ENCODE peak calls at places on chromosomes 12 and 14, in nine cellular contexts. One of them, this sample, is unnamed.

GRCh38 chr12:104733717-104734175 is 224.3 kb downstream of the SLC41A2 start:
- DNase-seq in GM23248: no peak
- DNase-seq in CD4-positive, alpha-beta memory T cell: peak; percentile 29
- DNase-seq in heart left ventricle: no peak
- DNase-seq in WERI-Rb-1: peak; percentile 45
- DNase-seq in A549: no peak
- DNase-seq in neural progenitor cell: peak; percentile 51
- DNase-seq in iPS DF 6.9: no peak
- DNase-seq in dorsolateral prefrontal cortex: no peak
- DNase-seq in this sample: no peak

GRCh38 chr12:95551305-95551704 is at the start of gene USP44:
- DNase-seq in GM23248: no peak
- DNase-seq in CD4-positive, alpha-beta memory T cell: no peak
- DNase-seq in heart left ventricle: no peak
- DNase-seq in WERI-Rb-1: no peak
- DNase-seq in A549: no peak
- DNase-seq in neural progenitor cell: peak; percentile 83
- DNase-seq in iPS DF 6.9: peak; percentile 81
- DNase-seq in dorsolateral prefrontal cortex: no peak
- DNase-seq in this sample: no peak

GRCh38 chr14:77979666-77980351 is 179.9 kb downstream of the ADCK1 start:
- DNase-seq in GM23248: no peak
- DNase-seq in CD4-positive, alpha-beta memory T cell: no peak
- DNase-seq in heart left ventricle: no peak
- DNase-seq in WERI-Rb-1: peak; percentile 52
- DNase-seq in A549: no peak
- DNase-seq in neural progenitor cell: peak; percentile 64
- DNase-seq in iPS DF 6.9: no peak
- DNase-seq in dorsolateral prefrontal cortex: peak; percentile 32
- DNase-seq in this sample: no peak

GRCh38 chr14:70416322-70416716 is 571 bp downstream of the SYNJ2BP start:
- DNase-seq in GM23248: peak; percentile 58
- DNase-seq in CD4-positive, alpha-beta memory T cell: no peak
- DNase-seq in heart left ventricle: no peak
- DNase-seq in WERI-Rb-1: no peak
- DNase-seq in A549: no peak
- DNase-seq in neural progenitor cell: no peak
- DNase-seq in iPS DF 6.9: no peak
- DNase-seq in dorsolateral prefrontal cortex: no peak
- DNase-seq in this sample: no peak

GRCh38 chr12:103241184-103241583 is 254.6 kb downstream of the C12orf42 start:
- DNase-seq in GM23248: no peak
- DNase-seq in CD4-positive, alpha-beta memory T cell: no peak
- DNase-seq in heart left ventricle: no peak
- DNase-seq in WERI-Rb-1: no peak
- DNase-seq in A549: no peak
- DNase-seq in neural progenitor cell: no peak
- DNase-seq in iPS DF 6.9: no peak
- DNase-seq in dorsolateral prefrontal cortex: no peak
- DNase-seq in this sample: no peak

GRCh38 chr14:25001096-25001982 is 48.6 kb downstream of the STXBP6 start:
- DNase-seq in GM23248: peak; percentile 54
- DNase-seq in CD4-positive, alpha-beta memory T cell: no peak
- DNase-seq in heart left ventricle: no peak
- DNase-seq in WERI-Rb-1: no peak
- DNase-seq in A549: no peak
- DNase-seq in neural progenitor cell: no peak
- DNase-seq in iPS DF 6.9: no peak
- DNase-seq in dorsolateral prefrontal cortex: no peak
- DNase-seq in this sample: no peak

GRCh38 chr12:104057771-104058197 is 6.5 kb upstream of the HCFC2 start:
- DNase-seq in GM23248: peak; percentile 63
- DNase-seq in CD4-positive, alpha-beta memory T cell: peak; percentile 22
- DNase-seq in heart left ventricle: no peak
- DNase-seq in WERI-Rb-1: peak; percentile 23
- DNase-seq in A549: no peak
- DNase-seq in neural progenitor cell: peak; percentile 46
- DNase-seq in iPS DF 6.9: no peak
- DNase-seq in dorsolateral prefrontal cortex: no peak
- DNase-seq in this sample: no peak

GRCh38 chr12:86627001-86627400 is 370.8 kb upstream of the MGAT4C start:
- DNase-seq in GM23248: no peak
- DNase-seq in CD4-positive, alpha-beta memory T cell: no peak
- DNase-seq in heart left ventricle: no peak
- DNase-seq in WERI-Rb-1: no peak
- DNase-seq in A549: no peak
- DNase-seq in neural progenitor cell: no peak
- DNase-seq in iPS DF 6.9: no peak
- DNase-seq in dorsolateral prefrontal cortex: no peak
- DNase-seq in this sample: no peak

GRCh38 chr12:103813949-103814348 is 27.1 kb downstream of the NT5DC3 start:
- DNase-seq in GM23248: no peak
- DNase-seq in CD4-positive, alpha-beta memory T cell: no peak
- DNase-seq in heart left ventricle: no peak
- DNase-seq in WERI-Rb-1: no peak
- DNase-seq in A549: no peak
- DNase-seq in neural progenitor cell: no peak
- DNase-seq in iPS DF 6.9: no peak
- DNase-seq in dorsolateral prefrontal cortex: no peak
- DNase-seq in this sample: no peak

GRCh38 chr12:107847430-107847829 is 72.9 kb downstream of the ASCL4 start:
- DNase-seq in GM23248: peak; percentile 15
- DNase-seq in CD4-positive, alpha-beta memory T cell: no peak
- DNase-seq in heart left ventricle: no peak
- DNase-seq in WERI-Rb-1: no peak
- DNase-seq in A549: no peak
- DNase-seq in neural progenitor cell: no peak
- DNase-seq in iPS DF 6.9: no peak
- DNase-seq in dorsolateral prefrontal cortex: no peak
- DNase-seq in this sample: no peak

GRCh38 chr12:76299536-76300296 is 48.5 kb downstream of the BBS10 start:
- DNase-seq in GM23248: no peak
- DNase-seq in CD4-positive, alpha-beta memory T cell: no peak
- DNase-seq in heart left ventricle: no peak
- DNase-seq in WERI-Rb-1: peak; percentile 58
- DNase-seq in A549: peak; percentile 33
- DNase-seq in neural progenitor cell: peak; percentile 66
- DNase-seq in iPS DF 6.9: no peak
- DNase-seq in dorsolateral prefrontal cortex: no peak
- DNase-seq in this sample: no peak

GRCh38 chr14:32513571-32514009 is 184.5 kb downstream of the AKAP6 start:
- DNase-seq in GM23248: peak; percentile 52
- DNase-seq in CD4-positive, alpha-beta memory T cell: no peak
- DNase-seq in heart left ventricle: no peak
- DNase-seq in WERI-Rb-1: no peak
- DNase-seq in A549: no peak
- DNase-seq in neural progenitor cell: no peak
- DNase-seq in iPS DF 6.9: no peak
- DNase-seq in dorsolateral prefrontal cortex: no peak
- DNase-seq in this sample: no peak

GRCh38 chr14:88667555-88668273 is 104.9 kb downstream of the ZC3H14 start:
- DNase-seq in GM23248: peak; percentile 85
- DNase-seq in CD4-positive, alpha-beta memory T cell: peak; percentile 60
- DNase-seq in heart left ventricle: peak; percentile 31
- DNase-seq in WERI-Rb-1: peak; percentile 55
- DNase-seq in A549: peak; percentile 67
- DNase-seq in neural progenitor cell: peak; percentile 82
- DNase-seq in iPS DF 6.9: peak; percentile 43
- DNase-seq in dorsolateral prefrontal cortex: no peak
- DNase-seq in this sample: peak; percentile 8

GRCh38 chr14:29215853-29216252 is 449.3 kb downstream of the FOXG1 start:
- DNase-seq in GM23248: peak; percentile 53
- DNase-seq in CD4-positive, alpha-beta memory T cell: no peak
- DNase-seq in heart left ventricle: no peak
- DNase-seq in WERI-Rb-1: no peak
- DNase-seq in A549: no peak
- DNase-seq in neural progenitor cell: no peak
- DNase-seq in iPS DF 6.9: no peak
- DNase-seq in dorsolateral prefrontal cortex: no peak
- DNase-seq in this sample: no peak

GRCh38 chr14:28294834-28295440 is 471.6 kb upstream of the FOXG1 start:
- DNase-seq in GM23248: peak; percentile 2
- DNase-seq in CD4-positive, alpha-beta memory T cell: no peak
- DNase-seq in heart left ventricle: no peak
- DNase-seq in WERI-Rb-1: no peak
- DNase-seq in A549: no peak
- DNase-seq in neural progenitor cell: peak; percentile 54
- DNase-seq in iPS DF 6.9: peak; percentile 45
- DNase-seq in dorsolateral prefrontal cortex: no peak
- DNase-seq in this sample: no peak

GRCh38 chr12:9334964-9335363 is 126.8 kb upstream of the PZP start:
- DNase-seq in GM23248: no peak
- DNase-seq in CD4-positive, alpha-beta memory T cell: no peak
- DNase-seq in heart left ventricle: no peak
- DNase-seq in WERI-Rb-1: no peak
- DNase-seq in A549: no peak
- DNase-seq in neural progenitor cell: no peak
- DNase-seq in iPS DF 6.9: no peak
- DNase-seq in dorsolateral prefrontal cortex: no peak
- DNase-seq in this sample: no peak

GRCh38 chr12:128661216-128661550 is 162.6 kb downstream of the SLC15A4 start:
- DNase-seq in GM23248: no peak
- DNase-seq in CD4-positive, alpha-beta memory T cell: no peak
- DNase-seq in heart left ventricle: no peak
- DNase-seq in WERI-Rb-1: peak; percentile 82
- DNase-seq in A549: no peak
- DNase-seq in neural progenitor cell: no peak
- DNase-seq in iPS DF 6.9: no peak
- DNase-seq in dorsolateral prefrontal cortex: no peak
- DNase-seq in this sample: no peak

DNA sequence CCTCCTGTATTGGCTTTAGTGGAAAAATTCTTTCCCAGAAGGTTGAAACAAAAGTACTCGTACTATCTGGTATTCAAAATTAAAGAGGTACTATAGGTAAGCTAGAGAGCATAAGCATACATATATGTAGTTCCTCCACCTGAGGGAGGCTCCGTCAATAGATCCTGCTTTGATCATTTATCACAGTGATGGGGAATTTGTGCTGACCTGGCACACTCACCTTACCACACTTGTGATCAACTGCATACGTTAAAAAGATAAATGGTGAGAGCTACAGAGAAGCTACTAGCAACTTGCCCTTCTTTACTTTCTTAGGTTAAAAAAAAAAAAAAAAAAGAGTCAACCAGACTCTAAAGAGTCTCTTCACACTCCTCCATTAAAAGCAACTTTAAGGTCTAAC is 2.5 kb downstream of the CAPRIN2 start:
- DNase-seq in GM23248: no peak
- DNase-seq in CD4-positive, alpha-beta memory T cell: no peak
- DNase-seq in heart left ventricle: no peak
- DNase-seq in WERI-Rb-1: no peak
- DNase-seq in A549: no peak
- DNase-seq in neural progenitor cell: no peak
- DNase-seq in iPS DF 6.9: no peak
- DNase-seq in dorsolateral prefrontal cortex: no peak
- DNase-seq in this sample: no peak
- H3K4me3 ChIP-seq in GM23248: peak overlapping the region; percentile 85
- H3K4me3 ChIP-seq in CD4-positive, alpha-beta memory T cell: no peak overlapping the region
- H3K4me3 ChIP-seq in heart left ventricle: no peak overlapping the region
- H3K4me3 ChIP-seq in WERI-Rb-1: no peak overlapping the region
- H3K4me3 ChIP-seq in A549: no peak overlapping the region
- H3K4me3 ChIP-seq in neural progenitor cell: no peak overlapping the region
- H3K4me3 ChIP-seq in iPS DF 6.9: no peak overlapping the region
- H3K4me3 ChIP-seq in dorsolateral prefrontal cortex: peak overlapping the region; percentile 87
- H3K4me3 ChIP-seq in this sample: no peak overlapping the region

DNA sequence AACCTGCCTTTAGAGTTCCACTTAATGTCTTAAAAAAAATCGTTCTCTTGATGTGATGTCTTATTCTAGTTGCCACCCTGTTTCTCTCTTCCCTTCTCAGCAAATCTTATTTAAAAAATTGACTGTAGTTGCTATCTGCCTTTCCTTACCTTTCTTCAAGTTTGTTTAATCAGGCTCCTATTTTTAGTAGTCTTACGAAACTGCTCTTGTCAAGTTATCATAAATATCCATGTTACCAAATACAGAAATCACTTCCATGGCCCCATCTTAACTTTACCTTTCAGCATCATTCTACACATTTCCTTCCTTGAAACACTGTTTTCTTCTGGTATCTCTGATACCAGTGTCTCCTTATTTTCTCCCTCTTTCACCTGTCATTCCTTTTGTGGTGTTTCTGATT is 227.3 kb downstream of the ERC1 start:
- DNase-seq in GM23248: no peak
- DNase-seq in CD4-positive, alpha-beta memory T cell: no peak
- DNase-seq in heart left ventricle: no peak
- DNase-seq in WERI-Rb-1: no peak
- DNase-seq in A549: no peak
- DNase-seq in neural progenitor cell: no peak
- DNase-seq in iPS DF 6.9: no peak
- DNase-seq in dorsolateral prefrontal cortex: no peak
- DNase-seq in this sample: no peak
- H3K27ac ChIP-seq in GM23248: no peak overlapping the region
- H3K27ac ChIP-seq in CD4-positive, alpha-beta memory T cell: no peak overlapping the region
- H3K27ac ChIP-seq in heart left ventricle: peak overlapping the region; percentile 81
- H3K27ac ChIP-seq in WERI-Rb-1: no peak overlapping the region
- H3K27ac ChIP-seq in A549: no peak overlapping the region
- H3K27ac ChIP-seq in neural progenitor cell: no peak overlapping the region
- H3K27ac ChIP-seq in iPS DF 6.9: no peak overlapping the region
- H3K27ac ChIP-seq in dorsolateral prefrontal cortex: peak overlapping the region; percentile 62
- H3K27ac ChIP-seq in this sample: no peak overlapping the region

DNA sequence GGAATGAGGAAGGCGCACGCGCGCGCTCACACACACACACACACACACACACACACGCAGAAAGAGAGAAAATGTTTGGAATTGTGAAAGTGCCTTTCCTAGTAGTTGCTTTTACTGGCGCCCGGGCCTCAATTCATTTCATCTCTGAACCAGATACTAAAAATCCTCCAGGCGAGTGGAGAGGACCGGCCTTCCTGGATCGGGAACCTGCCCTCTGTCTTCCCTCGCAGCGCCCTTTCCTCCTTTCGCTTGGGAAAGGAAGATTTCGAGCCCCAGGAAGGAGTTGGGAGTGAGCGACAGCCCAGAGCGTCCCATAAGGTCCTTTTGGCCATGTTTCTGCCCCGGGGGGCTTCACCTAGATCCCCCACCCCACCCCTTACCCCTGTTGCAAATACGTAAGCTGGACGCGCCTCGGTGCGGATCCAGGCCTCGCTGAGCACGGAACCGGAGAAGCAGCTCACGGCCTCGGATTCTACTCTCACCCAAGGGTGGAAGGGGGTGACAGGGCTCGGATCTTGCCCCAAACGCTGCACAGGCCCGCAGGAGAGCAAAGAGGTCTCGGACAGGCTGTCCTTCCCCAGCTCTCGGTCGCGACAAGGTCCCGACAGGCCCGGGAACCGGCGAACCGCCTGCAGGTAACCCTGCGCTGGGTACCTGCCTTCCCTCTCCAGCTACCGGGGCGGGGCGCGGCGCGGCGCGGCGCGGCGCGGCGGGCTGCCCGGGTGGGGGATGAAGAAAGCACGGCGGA is 8.0 kb upstream of the TBX3 start:
- DNase-seq in GM23248: no peak
- DNase-seq in CD4-positive, alpha-beta memory T cell: no peak
- DNase-seq in heart left ventricle: no peak
- DNase-seq in WERI-Rb-1: no peak
- DNase-seq in A549: no peak
- DNase-seq in neural progenitor cell: peak; percentile 52
- DNase-seq in iPS DF 6.9: no peak
- DNase-seq in dorsolateral prefrontal cortex: no peak
- DNase-seq in this sample: no peak
- H3K4me3 ChIP-seq in GM23248: peak overlapping the region; percentile 88
- H3K4me3 ChIP-seq in CD4-positive, alpha-beta memory T cell: no peak overlapping the region
- H3K4me3 ChIP-seq in heart left ventricle: peak overlapping the region; percentile 36
- H3K4me3 ChIP-seq in WERI-Rb-1: peak overlapping the region; percentile 45
- H3K4me3 ChIP-seq in A549: no peak overlapping the region
- H3K4me3 ChIP-seq in neural progenitor cell: no peak overlapping the region
- H3K4me3 ChIP-seq in iPS DF 6.9: no peak overlapping the region
- H3K4me3 ChIP-seq in dorsolateral prefrontal cortex: peak overlapping the region; percentile 45
- H3K4me3 ChIP-seq in this sample: no peak overlapping the region

GRCh38 chr12:57992001-57992400 is 50.6 kb downstream of the ATP23 start:
- DNase-seq in GM23248: no peak
- DNase-seq in CD4-positive, alpha-beta memory T cell: no peak
- DNase-seq in heart left ventricle: no peak
- DNase-seq in WERI-Rb-1: no peak
- DNase-seq in A549: no peak
- DNase-seq in neural progenitor cell: no peak
- DNase-seq in iPS DF 6.9: no peak
- DNase-seq in dorsolateral prefrontal cortex: no peak
- DNase-seq in this sample: no peak
- H3K27ac ChIP-seq in GM23248: no peak overlapping the region
- H3K27ac ChIP-seq in CD4-positive, alpha-beta memory T cell: no peak overlapping the region
- H3K27ac ChIP-seq in heart left ventricle: no peak overlapping the region
- H3K27ac ChIP-seq in WERI-Rb-1: no peak overlapping the region
- H3K27ac ChIP-seq in A549: no peak overlapping the region
- H3K27ac ChIP-seq in neural progenitor cell: no peak overlapping the region
- H3K27ac ChIP-seq in iPS DF 6.9: no peak overlapping the region
- H3K27ac ChIP-seq in dorsolateral prefrontal cortex: no peak overlapping the region
- H3K27ac ChIP-seq in this sample: no peak overlapping the region

This sample was measured in CD8-positive, alpha-beta memory T cell.